ENCODE peak calls at places on chromosome 10, in five cellular contexts. E is hippocampal formation; B is neural progenitor cell; F is NCI-H82; C is activated CD4-positive, alpha-beta T cell treated with anti-CD3 and anti-CD28 coated beads, Interleukin-2, amount 10 ng/mL, durations not matched to agents 7 days and 5 days. R is an unnamed sample.

GRCh38 chr10:61761825-61762217 is 99.1 kb downstream of the CABCOCO1 start:
- DNase-seq in C (no peak), B (no peak), E (no peak), F (no peak), R (no peak)

GRCh38 chr10:13834581-13835286 is 248.0 kb downstream of the PRPF18 start:
- DNase-seq in B (peak; percentile 53), F (no peak), C (no peak), E (no peak), R (no peak)

GRCh38 chr10:105843786-105844560 is 1202.9 kb downstream of the SORCS3 start:
- DNase-seq in B (peak; percentile 39), C (no peak), F (no peak), E (no peak), R (no peak)

GRCh38 chr10:131692686-131693334 is 208.0 kb upstream of the PPP2R2D start:
- DNase-seq in C (no peak), E (no peak), B (no peak), F (no peak), R (no peak)

GRCh38 chr10:14648936-14649335 is 125.8 kb downstream of the FAM107B start:
- DNase-seq in F (no peak), B (no peak), E (no peak), C (no peak), R (no peak)

GRCh38 chr10:2214035-2214434 is 476.7 kb upstream of the ADARB2 start:
- DNase-seq in E (no peak), C (no peak), B (no peak), F (no peak), R (no peak)

GRCh38 chr10:29849434-29849833 is 210.0 kb downstream of the JCAD start:
- DNase-seq in B (no peak), E (no peak), C (no peak), F (no peak), R (no peak)

GRCh38 chr10:97539523-97540200 is 32.9 kb upstream of the ANKRD2 start:
- DNase-seq in F (no peak), C (no peak), B (peak; percentile 47), E (no peak), R (no peak)

GRCh38 chr10:24247841-24248240 is 38.9 kb downstream of the KIAA1217 start:
- DNase-seq in E (no peak), C (no peak), B (no peak), F (no peak), R (no peak)

GRCh38 chr10:29635711-29636144 is 957 bp upstream of the SVIL start:
- DNase-seq in E (no peak), B (peak; percentile 69), C (peak; percentile 21), F (peak; percentile 7), R (peak; percentile 18)

GRCh38 chr10:64071218-64071617 is 550.0 kb downstream of the REEP3 start:
- DNase-seq in E (no peak), B (no peak), C (no peak), F (no peak), R (no peak)

GRCh38 chr10:57948796-57949195 is 318.9 kb downstream of the IPMK start:
- DNase-seq in F (no peak), B (no peak), E (no peak), C (no peak), R (no peak)